ENCODE peak calls at places on chromosomes 3 and 15, in eight cellular contexts. One of them, this sample, is unnamed.
A peak's percentile ranks its signal among the peaks of the same experiment; 100 is the strongest.

GRCh38 chr15:62739507-62739906 is 303.0 kb upstream of the TPM1 start:
- DNase-seq in upper lobe of right lung: no peak
- DNase-seq in caudate nucleus: no peak
- DNase-seq in hepatocyte: no peak
- DNase-seq in heart right ventricle: no peak
- DNase-seq in substantia nigra: no peak
- DNase-seq in effector memory CD4-positive, alpha-beta T cell: no peak
- DNase-seq in ovary: no peak
- DNase-seq in this sample: no peak

GRCh38 chr3:69212411-69213160 is 90.2 kb upstream of the LMOD3 start:
- DNase-seq in upper lobe of right lung: no peak
- DNase-seq in caudate nucleus: no peak
- DNase-seq in hepatocyte: peak; percentile 47
- DNase-seq in heart right ventricle: no peak
- DNase-seq in substantia nigra: no peak
- DNase-seq in effector memory CD4-positive, alpha-beta T cell: no peak
- DNase-seq in ovary: no peak
- DNase-seq in this sample: no peak

GRCh38 chr3:134430174-134430573 is 55.6 kb downstream of the ANAPC13 start:
- DNase-seq in upper lobe of right lung: no peak
- DNase-seq in caudate nucleus: no peak
- DNase-seq in hepatocyte: no peak
- DNase-seq in heart right ventricle: no peak
- DNase-seq in substantia nigra: no peak
- DNase-seq in effector memory CD4-positive, alpha-beta T cell: no peak
- DNase-seq in ovary: no peak
- DNase-seq in this sample: no peak

GRCh38 chr3:72255191-72255590 is 470.2 kb upstream of the PROK2 start:
- DNase-seq in upper lobe of right lung: no peak
- DNase-seq in caudate nucleus: no peak
- DNase-seq in hepatocyte: peak; percentile 40
- DNase-seq in heart right ventricle: no peak
- DNase-seq in substantia nigra: no peak
- DNase-seq in effector memory CD4-positive, alpha-beta T cell: no peak
- DNase-seq in ovary: no peak
- DNase-seq in this sample: no peak

GRCh38 chr15:59746777-59747176 is 57.7 kb upstream of the BNIP2 start:
- DNase-seq in upper lobe of right lung: no peak
- DNase-seq in caudate nucleus: no peak
- DNase-seq in hepatocyte: no peak
- DNase-seq in heart right ventricle: no peak
- DNase-seq in substantia nigra: no peak
- DNase-seq in effector memory CD4-positive, alpha-beta T cell: no peak
- DNase-seq in ovary: no peak
- DNase-seq in this sample: peak; percentile 34

GRCh38 chr15:63672369-63672768 is 75.2 kb downstream of the FBXL22 start:
- DNase-seq in upper lobe of right lung: no peak
- DNase-seq in caudate nucleus: no peak
- DNase-seq in hepatocyte: no peak
- DNase-seq in heart right ventricle: no peak
- DNase-seq in substantia nigra: no peak
- DNase-seq in effector memory CD4-positive, alpha-beta T cell: no peak
- DNase-seq in ovary: no peak
- DNase-seq in this sample: no peak

GRCh38 chr3:72227536-72228070 is 442.7 kb upstream of the PROK2 start:
- DNase-seq in upper lobe of right lung: no peak
- DNase-seq in caudate nucleus: no peak
- DNase-seq in hepatocyte: no peak
- DNase-seq in heart right ventricle: no peak
- DNase-seq in substantia nigra: no peak
- DNase-seq in effector memory CD4-positive, alpha-beta T cell: no peak
- DNase-seq in ovary: no peak
- DNase-seq in this sample: no peak

GRCh38 chr3:177813322-177813721 is 616.0 kb upstream of the TBL1XR1 start:
- DNase-seq in upper lobe of right lung: no peak
- DNase-seq in caudate nucleus: no peak
- DNase-seq in hepatocyte: no peak
- DNase-seq in heart right ventricle: no peak
- DNase-seq in substantia nigra: no peak
- DNase-seq in effector memory CD4-positive, alpha-beta T cell: no peak
- DNase-seq in ovary: no peak
- DNase-seq in this sample: peak; percentile 33

GRCh38 chr3:98454929-98455328 is 8.1 kb upstream of the OR5K1 start:
- DNase-seq in upper lobe of right lung: no peak
- DNase-seq in caudate nucleus: no peak
- DNase-seq in hepatocyte: no peak
- DNase-seq in heart right ventricle: no peak
- DNase-seq in substantia nigra: no peak
- DNase-seq in effector memory CD4-positive, alpha-beta T cell: no peak
- DNase-seq in ovary: no peak
- DNase-seq in this sample: no peak

GRCh38 chr3:94115482-94115881 is 52.6 kb downstream of the NSUN3 start:
- DNase-seq in upper lobe of right lung: no peak
- DNase-seq in caudate nucleus: no peak
- DNase-seq in hepatocyte: peak; percentile 24
- DNase-seq in heart right ventricle: no peak
- DNase-seq in substantia nigra: no peak
- DNase-seq in effector memory CD4-positive, alpha-beta T cell: no peak
- DNase-seq in ovary: no peak
- DNase-seq in this sample: no peak

GRCh38 chr3:183475019-183475418 is 46.6 kb upstream of the MCF2L2 start:
- DNase-seq in upper lobe of right lung: no peak
- DNase-seq in caudate nucleus: no peak
- DNase-seq in hepatocyte: no peak
- DNase-seq in heart right ventricle: no peak
- DNase-seq in substantia nigra: no peak
- DNase-seq in effector memory CD4-positive, alpha-beta T cell: no peak
- DNase-seq in ovary: no peak
- DNase-seq in this sample: no peak

GRCh38 chr3:113339616-113340244 is 101.6 kb downstream of the CFAP44 start:
- DNase-seq in upper lobe of right lung: no peak
- DNase-seq in caudate nucleus: no peak
- DNase-seq in hepatocyte: no peak
- DNase-seq in heart right ventricle: no peak
- DNase-seq in substantia nigra: no peak
- DNase-seq in effector memory CD4-positive, alpha-beta T cell: no peak
- DNase-seq in ovary: no peak
- DNase-seq in this sample: no peak

GRCh38 chr15:63040954-63041353 is 1.6 kb upstream of the TPM1 start:
- DNase-seq in upper lobe of right lung: no peak
- DNase-seq in caudate nucleus: no peak
- DNase-seq in hepatocyte: no peak
- DNase-seq in heart right ventricle: no peak
- DNase-seq in substantia nigra: no peak
- DNase-seq in effector memory CD4-positive, alpha-beta T cell: no peak
- DNase-seq in ovary: no peak
- DNase-seq in this sample: no peak

GRCh38 chr3:14587733-14588360 is 47.7 kb upstream of the GRIP2 start:
- DNase-seq in upper lobe of right lung: no peak
- DNase-seq in caudate nucleus: no peak
- DNase-seq in hepatocyte: peak; percentile 34
- DNase-seq in heart right ventricle: no peak
- DNase-seq in substantia nigra: no peak
- DNase-seq in effector memory CD4-positive, alpha-beta T cell: no peak
- DNase-seq in ovary: no peak
- DNase-seq in this sample: no peak

GRCh38 chr3:129485681-129486056 is 42.8 kb upstream of the RHO start:
- DNase-seq in upper lobe of right lung: peak; percentile 87
- DNase-seq in caudate nucleus: peak; percentile 8
- DNase-seq in hepatocyte: no peak
- DNase-seq in heart right ventricle: peak; percentile 73
- DNase-seq in substantia nigra: peak; percentile 31
- DNase-seq in effector memory CD4-positive, alpha-beta T cell: no peak
- DNase-seq in ovary: peak; percentile 70
- DNase-seq in this sample: no peak

GRCh38 chr15:58458076-58458475 is 26.3 kb downstream of the LIPC start:
- DNase-seq in upper lobe of right lung: no peak
- DNase-seq in caudate nucleus: no peak
- DNase-seq in hepatocyte: peak; percentile 54
- DNase-seq in heart right ventricle: no peak
- DNase-seq in substantia nigra: no peak
- DNase-seq in effector memory CD4-positive, alpha-beta T cell: no peak
- DNase-seq in ovary: no peak
- DNase-seq in this sample: no peak

GRCh38 chr15:58459045-58459444 is 27.3 kb downstream of the LIPC start:
- DNase-seq in upper lobe of right lung: no peak
- DNase-seq in caudate nucleus: no peak
- DNase-seq in hepatocyte: no peak
- DNase-seq in heart right ventricle: no peak
- DNase-seq in substantia nigra: no peak
- DNase-seq in effector memory CD4-positive, alpha-beta T cell: no peak
- DNase-seq in ovary: no peak
- DNase-seq in this sample: no peak

GRCh38 chr15:58460872-58461271 is 29.1 kb downstream of the LIPC start:
- DNase-seq in upper lobe of right lung: no peak
- DNase-seq in caudate nucleus: no peak
- DNase-seq in hepatocyte: no peak
- DNase-seq in heart right ventricle: no peak
- DNase-seq in substantia nigra: no peak
- DNase-seq in effector memory CD4-positive, alpha-beta T cell: no peak
- DNase-seq in ovary: no peak
- DNase-seq in this sample: no peak

GRCh38 chr15:58460108-58460507 is 28.3 kb downstream of the LIPC start:
- DNase-seq in upper lobe of right lung: no peak
- DNase-seq in caudate nucleus: no peak
- DNase-seq in hepatocyte: no peak
- DNase-seq in heart right ventricle: no peak
- DNase-seq in substantia nigra: no peak
- DNase-seq in effector memory CD4-positive, alpha-beta T cell: no peak
- DNase-seq in ovary: no peak
- DNase-seq in this sample: no peak

GRCh38 chr15:58459562-58459961 is 27.8 kb downstream of the LIPC start:
- DNase-seq in upper lobe of right lung: no peak
- DNase-seq in caudate nucleus: no peak
- DNase-seq in hepatocyte: no peak
- DNase-seq in heart right ventricle: peak; percentile 56
- DNase-seq in substantia nigra: no peak
- DNase-seq in effector memory CD4-positive, alpha-beta T cell: no peak
- DNase-seq in ovary: no peak
- DNase-seq in this sample: no peak
- H3K27ac ChIP-seq in upper lobe of right lung: peak overlapping the region; percentile 26
- H3K27ac ChIP-seq in caudate nucleus: peak overlapping the region; percentile 29
- H3K27ac ChIP-seq in hepatocyte: peak overlapping the region; percentile 63
- H3K27ac ChIP-seq in heart right ventricle: peak overlapping the region; percentile 81
- H3K27ac ChIP-seq in substantia nigra: no peak overlapping the region
- H3K27ac ChIP-seq in effector memory CD4-positive, alpha-beta T cell: no peak overlapping the region
- H3K27ac ChIP-seq in ovary: no peak overlapping the region
- H3K27ac ChIP-seq in this sample: no peak overlapping the region

DNA sequence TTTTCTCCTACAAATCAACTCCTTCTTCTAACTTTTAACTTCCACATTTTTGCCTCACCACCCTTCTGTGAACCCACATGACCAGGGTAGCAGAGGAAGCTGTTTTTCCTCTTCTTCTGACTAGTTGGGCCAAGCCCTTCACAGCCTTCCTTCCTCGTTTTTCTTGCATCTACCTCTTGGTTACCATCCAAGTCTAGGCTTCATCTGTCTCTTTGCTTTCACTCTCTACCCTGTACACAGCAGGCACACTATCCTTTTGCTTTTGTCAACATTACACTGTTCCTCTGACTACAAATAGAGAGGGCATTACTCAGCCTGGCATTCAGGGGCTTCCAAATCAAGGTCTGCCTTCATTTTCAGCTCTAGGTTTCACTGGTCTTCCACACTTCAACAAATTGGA is 22.0 kb downstream of the SLC9A9 start:
- DNase-seq in upper lobe of right lung: no peak
- DNase-seq in caudate nucleus: no peak
- DNase-seq in hepatocyte: no peak
- DNase-seq in heart right ventricle: no peak
- DNase-seq in substantia nigra: no peak
- DNase-seq in effector memory CD4-positive, alpha-beta T cell: no peak
- DNase-seq in ovary: no peak
- DNase-seq in this sample: no peak
- H3K27ac ChIP-seq in upper lobe of right lung: no peak overlapping the region
- H3K27ac ChIP-seq in caudate nucleus: peak overlapping the region; percentile 18
- H3K27ac ChIP-seq in hepatocyte: no peak overlapping the region
- H3K27ac ChIP-seq in heart right ventricle: no peak overlapping the region
- H3K27ac ChIP-seq in substantia nigra: no peak overlapping the region
- H3K27ac ChIP-seq in effector memory CD4-positive, alpha-beta T cell: no peak overlapping the region
- H3K27ac ChIP-seq in ovary: no peak overlapping the region
- H3K27ac ChIP-seq in this sample: no peak overlapping the region

GRCh38 chr3:24519368-24520100 is 24.9 kb upstream of the THRB start:
- DNase-seq in upper lobe of right lung: no peak
- DNase-seq in caudate nucleus: no peak
- DNase-seq in hepatocyte: no peak
- DNase-seq in heart right ventricle: no peak
- DNase-seq in substantia nigra: no peak
- DNase-seq in effector memory CD4-positive, alpha-beta T cell: no peak
- DNase-seq in ovary: no peak
- DNase-seq in this sample: no peak

GRCh38 chr3:24518990-24519367 is 24.3 kb upstream of the THRB start:
- DNase-seq in upper lobe of right lung: no peak
- DNase-seq in caudate nucleus: no peak
- DNase-seq in hepatocyte: no peak
- DNase-seq in heart right ventricle: no peak
- DNase-seq in substantia nigra: no peak
- DNase-seq in effector memory CD4-positive, alpha-beta T cell: no peak
- DNase-seq in ovary: no peak
- DNase-seq in this sample: no peak

GRCh38 chr3:24521306-24522154 is 26.9 kb upstream of the THRB start:
- DNase-seq in upper lobe of right lung: peak; percentile 84
- DNase-seq in caudate nucleus: no peak
- DNase-seq in hepatocyte: peak; percentile 80
- DNase-seq in heart right ventricle: peak; percentile 80
- DNase-seq in substantia nigra: no peak
- DNase-seq in effector memory CD4-positive, alpha-beta T cell: no peak
- DNase-seq in ovary: peak; percentile 55
- DNase-seq in this sample: peak; percentile 72

GRCh38 chr3:24520941-24521305 is 26.3 kb upstream of the THRB start:
- DNase-seq in upper lobe of right lung: no peak
- DNase-seq in caudate nucleus: no peak
- DNase-seq in hepatocyte: no peak
- DNase-seq in heart right ventricle: no peak
- DNase-seq in substantia nigra: no peak
- DNase-seq in effector memory CD4-positive, alpha-beta T cell: no peak
- DNase-seq in ovary: no peak
- DNase-seq in this sample: no peak

GRCh38 chr3:24520101-24520495 is 25.4 kb upstream of the THRB start:
- DNase-seq in upper lobe of right lung: no peak
- DNase-seq in caudate nucleus: no peak
- DNase-seq in hepatocyte: no peak
- DNase-seq in heart right ventricle: no peak
- DNase-seq in substantia nigra: no peak
- DNase-seq in effector memory CD4-positive, alpha-beta T cell: no peak
- DNase-seq in ovary: no peak
- DNase-seq in this sample: no peak
- H3K27ac ChIP-seq in upper lobe of right lung: no peak overlapping the region
- H3K27ac ChIP-seq in caudate nucleus: no peak overlapping the region
- H3K27ac ChIP-seq in hepatocyte: peak overlapping the region; percentile 95
- H3K27ac ChIP-seq in heart right ventricle: no peak overlapping the region
- H3K27ac ChIP-seq in substantia nigra: no peak overlapping the region
- H3K27ac ChIP-seq in effector memory CD4-positive, alpha-beta T cell: no peak overlapping the region
- H3K27ac ChIP-seq in ovary: no peak overlapping the region
- H3K27ac ChIP-seq in this sample: no peak overlapping the region

DNA sequence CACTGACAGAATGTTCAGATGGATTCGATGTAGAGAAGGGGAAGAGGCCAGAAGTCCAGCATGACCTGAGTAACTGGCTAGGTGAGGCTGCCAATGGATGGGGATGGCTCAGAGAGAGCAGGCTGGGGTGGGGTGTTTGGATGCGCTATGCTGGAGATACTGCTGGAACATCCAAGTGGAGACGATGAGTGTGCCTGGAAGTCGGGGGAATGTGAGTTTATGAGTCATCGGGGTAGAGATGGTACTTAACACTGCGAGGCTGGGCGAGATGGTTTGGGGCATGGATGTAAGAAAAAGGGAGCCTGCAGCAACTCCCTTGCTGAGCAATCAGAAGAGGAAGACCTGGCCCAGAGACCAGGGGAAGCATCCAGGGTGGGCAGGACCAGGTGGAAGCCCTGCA is 180.7 kb downstream of the SLCO3A1 start:
- DNase-seq in upper lobe of right lung: no peak
- DNase-seq in caudate nucleus: no peak
- DNase-seq in hepatocyte: no peak
- DNase-seq in heart right ventricle: no peak
- DNase-seq in substantia nigra: no peak
- DNase-seq in effector memory CD4-positive, alpha-beta T cell: no peak
- DNase-seq in ovary: no peak
- DNase-seq in this sample: no peak
- H3K27ac ChIP-seq in upper lobe of right lung: no peak overlapping the region
- H3K27ac ChIP-seq in caudate nucleus: no peak overlapping the region
- H3K27ac ChIP-seq in hepatocyte: no peak overlapping the region
- H3K27ac ChIP-seq in heart right ventricle: no peak overlapping the region
- H3K27ac ChIP-seq in substantia nigra: no peak overlapping the region
- H3K27ac ChIP-seq in effector memory CD4-positive, alpha-beta T cell: no peak overlapping the region
- H3K27ac ChIP-seq in ovary: no peak overlapping the region
- H3K27ac ChIP-seq in this sample: no peak overlapping the region

This sample was measured in pancreas.